ENCODE peak calls at places on chromosomes 4 and X, in eight cellular contexts. A is coronary artery, X is upper lobe of left lung, H is colonic mucosa, Q is tibial nerve, I is body of pancreas, V is left ventricle myocardium inferior, C is nephron progenitor cell. Z is an unnamed sample.

GRCh38 chrX:128975716-128976115 is 547.6 kb downstream of the SMARCA1 start:
- DNase-seq in X (no peak), Q (no peak), V (no peak), I (peak), C (peak), H (peak), A (no peak), Z (no peak)

GRCh38 chr4:184471872-184472539 is 2.3 kb downstream of the IRF2 start:
- DNase-seq in X (peak), V (no peak), Q (no peak), A (no peak), C (no peak), I (no peak), H (peak), Z (no peak)

GRCh38 chr4:75232546-75232945 is 281.7 kb downstream of the RCHY1 start:
- DNase-seq in C (no peak), Q (no peak), X (no peak), H (no peak), V (no peak), A (no peak), I (no peak), Z (no peak)

GRCh38 chr4:125316781-125317525 is 2.2 kb downstream of the FAT4 start:
- DNase-seq in A (peak), Q (no peak), X (no peak), V (peak), C (peak), H (peak), I (peak), Z (no peak)

GRCh38 chr4:184812181-184812542 is 13.6 kb downstream of the ACSL1 start:
- DNase-seq in C (no peak), Q (no peak), I (no peak), X (no peak), V (no peak), H (no peak), A (no peak), Z (no peak)

GRCh38 chr4:3284734-3285557 is 7.9 kb upstream of the RGS12 start:
- DNase-seq in Q (no peak), A (no peak), X (peak), C (no peak), V (no peak), H (peak), I (no peak), Z (no peak)

GRCh38 chr4:175970734-175971133 is 94.9 kb upstream of the WDR17 start:
- DNase-seq in Q (no peak), I (no peak), A (no peak), H (no peak), C (no peak), X (no peak), V (no peak), Z (no peak)

GRCh38 chrX:41824551-41824950 is 98.8 kb downstream of the CASK start:
- DNase-seq in X (no peak), C (no peak), Q (no peak), A (no peak), I (no peak), V (no peak), H (peak), Z (no peak)

GRCh38 chr4:152430507-152430906 is 105.4 kb downstream of the FBXW7 start:
- DNase-seq in H (no peak), C (no peak), X (no peak), Q (no peak), A (no peak), I (no peak), V (no peak), Z (no peak)

GRCh38 chrX:39242187-39242586 is 440.9 kb downstream of the MID1IP1 start:
- DNase-seq in X (peak), H (peak), A (no peak), Q (no peak), I (peak), V (no peak), C (peak), Z (no peak)

GRCh38 chrX:129693343-129693742 is 38.6 kb upstream of the APLN start:
- DNase-seq in X (no peak), C (no peak), V (no peak), H (no peak), I (no peak), A (peak), Q (no peak), Z (no peak)

GRCh38 chr4:100816646-100817045 is 298.8 kb upstream of the EMCN start:
- DNase-seq in I (no peak), C (no peak), V (no peak), Q (no peak), X (no peak), H (no peak), A (no peak), Z (no peak)

DNA sequence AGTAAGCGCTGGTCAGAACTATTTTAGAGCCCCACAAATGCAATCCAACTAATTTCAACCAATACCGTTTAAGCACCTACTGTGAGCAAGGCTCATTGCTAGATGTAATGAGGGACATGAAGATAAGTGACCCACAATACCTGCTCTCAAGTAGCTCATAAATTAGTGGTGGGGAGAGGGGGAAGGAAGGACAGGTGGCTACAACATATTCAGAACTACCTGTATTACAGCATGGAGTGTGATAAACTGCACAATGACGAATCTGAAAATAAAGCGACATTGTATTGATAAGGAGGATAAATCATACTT is 311.6 kb upstream of the DIAPH2 start:
- DNase-seq in I (no peak), X (no peak), H (no peak), Q (no peak), C (no peak), V (no peak), A (no peak), Z (no peak)
- TF ChIP-seq CTCF in I (no peak), X (no peak), H (no peak), Q (no peak), C (no peak), V (no peak), A (no peak), Z (no peak)

GRCh38 chr4:147839651-147840050 is 107.8 kb downstream of the ARHGAP10 start:
- DNase-seq in C (no peak), Q (no peak), A (no peak), H (no peak), V (no peak), X (no peak), I (no peak), Z (no peak)

GRCh38 chr4:147839200-147839599 is 107.3 kb downstream of the ARHGAP10 start:
- DNase-seq in H (no peak), I (no peak), V (no peak), A (no peak), Q (no peak), C (no peak), X (no peak), Z (no peak)

GRCh38 chr4:147836807-147837206 is 104.9 kb downstream of the ARHGAP10 start:
- DNase-seq in Q (no peak), A (no peak), V (no peak), X (no peak), C (no peak), I (no peak), H (no peak), Z (no peak)

GRCh38 chr4:147837854-147838253 is 106.0 kb downstream of the ARHGAP10 start:
- DNase-seq in C (no peak), I (no peak), H (no peak), Q (no peak), X (no peak), V (no peak), A (no peak), Z (no peak)

GRCh38 chr4:147837435-147837834 is 105.5 kb downstream of the ARHGAP10 start:
- DNase-seq in C (no peak), V (no peak), I (no peak), Q (no peak), H (no peak), A (no peak), X (no peak), Z (no peak)
- TF ChIP-seq CTCF in C (no peak), V (peak), I (no peak), Q (peak), H (no peak), A (no peak), X (peak), Z (no peak)

GRCh38 chrX:79366888-79367749 is at the start of gene ITM2A:
- DNase-seq in V (peak), C (peak), Q (peak), H (peak), I (peak), A (no peak), X (peak), Z (no peak)
- TF ChIP-seq CTCF in V (no peak), C (no peak), Q (no peak), H (no peak), I (no peak), A (no peak), X (no peak), Z (no peak)

DNA sequence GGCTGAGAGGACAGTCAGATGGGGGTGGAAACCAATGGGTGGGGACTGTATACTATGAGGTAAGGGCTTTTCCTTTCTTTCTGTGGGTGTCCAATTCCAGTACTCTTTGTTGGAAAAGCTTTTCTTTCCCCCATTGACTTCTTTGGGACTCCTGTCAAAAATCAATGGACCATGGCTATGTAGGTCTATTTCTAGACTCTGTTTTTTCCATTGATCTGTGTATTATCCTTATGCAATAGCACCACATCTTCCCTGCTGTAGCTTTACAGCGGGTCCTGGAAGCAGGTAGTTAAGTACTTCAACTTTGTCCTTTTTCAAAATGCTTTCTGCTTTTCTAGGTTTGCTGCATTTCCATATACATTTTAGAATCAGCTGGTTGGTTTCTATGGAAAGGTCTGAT is 11.8 kb upstream of the CPLX1 start:
- DNase-seq in H (no peak), I (no peak), A (no peak), X (no peak), Q (no peak), C (no peak), V (no peak), Z (no peak)
- TF ChIP-seq CTCF in H (no peak), I (no peak), A (no peak), X (no peak), Q (no peak), C (no peak), V (no peak), Z (no peak)

DNA sequence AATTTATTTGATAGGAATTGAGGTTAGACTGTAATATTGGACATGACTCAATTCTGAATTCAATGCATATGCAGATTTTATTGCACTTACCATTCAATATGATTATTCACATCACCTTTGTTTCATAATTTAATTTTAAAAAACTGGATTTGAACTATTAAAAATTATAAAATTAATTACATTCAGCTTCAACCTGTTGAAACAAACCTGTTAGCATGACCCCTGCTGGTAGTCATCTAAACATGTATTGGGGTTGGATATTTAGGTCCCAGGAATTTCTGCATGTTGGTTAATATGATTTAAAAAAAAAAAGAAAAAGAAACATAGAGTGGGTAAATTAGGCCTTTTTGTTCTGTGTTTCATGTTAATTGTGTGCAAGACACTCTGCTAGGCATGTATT is 85.9 kb downstream of the ARSJ start:
- DNase-seq in X (no peak), Q (no peak), V (no peak), I (no peak), C (no peak), A (no peak), H (no peak), Z (no peak)
- TF ChIP-seq CTCF in X (no peak), Q (peak), V (peak), I (peak), C (peak), A (no peak), H (no peak), Z (peak)

GRCh38 chrX:107465932-107466620 is 16.6 kb downstream of the FRMPD3 start:
- DNase-seq in Q (no peak), X (no peak), C (no peak), I (no peak), A (no peak), H (no peak), V (no peak), Z (no peak)

GRCh38 chrX:107470198-107470597 is 20.7 kb downstream of the FRMPD3 start:
- DNase-seq in V (no peak), C (no peak), A (no peak), H (no peak), X (no peak), Q (no peak), I (no peak), Z (no peak)

GRCh38 chrX:107467271-107467670 is 17.8 kb downstream of the FRMPD3 start:
- DNase-seq in H (no peak), A (no peak), V (no peak), I (no peak), X (no peak), C (no peak), Q (no peak), Z (no peak)

GRCh38 chrX:107470971-107471370 is 21.5 kb downstream of the FRMPD3 start:
- DNase-seq in X (no peak), C (no peak), H (no peak), V (no peak), Q (no peak), I (no peak), A (no peak), Z (no peak)
- TF ChIP-seq CTCF in X (no peak), C (no peak), H (no peak), V (no peak), Q (no peak), I (no peak), A (no peak), Z (no peak)

GRCh38 chr4:94177822-94178221 is 29.8 kb upstream of the SMARCAD1 start:
- DNase-seq in C (no peak), I (no peak), H (no peak), A (no peak), Q (no peak), X (no peak), V (no peak), Z (no peak)
- TF ChIP-seq CTCF in C (no peak), I (no peak), H (no peak), A (no peak), Q (no peak), X (no peak), V (no peak), Z (no peak)

DNA sequence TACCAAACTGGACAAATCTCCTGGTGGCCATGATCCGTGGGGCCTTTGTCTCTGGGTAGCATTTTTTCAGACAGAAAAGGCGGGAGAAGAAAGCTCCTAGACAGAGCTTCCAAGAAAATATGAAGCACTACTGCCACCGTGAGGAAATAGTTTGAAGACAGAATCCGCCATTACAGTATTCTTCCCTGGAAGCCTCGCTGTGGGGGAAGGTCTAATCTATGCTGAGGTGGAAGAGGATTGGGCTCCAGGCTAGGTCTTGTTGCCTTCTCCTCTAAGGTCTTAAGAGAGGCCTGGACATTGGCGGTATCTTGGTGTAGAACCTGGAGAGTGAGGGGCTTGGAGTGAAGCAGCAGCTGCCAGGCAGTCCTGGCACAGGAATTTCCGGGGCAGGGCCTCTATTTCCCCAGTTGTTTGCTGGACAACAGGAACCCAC is 218.9 kb downstream of the OR13H1 start:
- DNase-seq in A (no peak), H (peak), V (no peak), X (peak), Q (no peak), I (peak), C (no peak), Z (no peak)
- TF ChIP-seq CTCF in A (no peak), H (peak), V (no peak), X (peak), Q (peak), I (no peak), C (no peak), Z (no peak)

GRCh38 chr4:112410804-112411203 is 105.2 kb downstream of the NEUROG2 start:
- DNase-seq in H (no peak), A (no peak), C (no peak), Q (no peak), X (no peak), I (no peak), V (no peak), Z (no peak)

GRCh38 chr4:112416464-112416863 is 99.5 kb downstream of the NEUROG2 start:
- DNase-seq in I (no peak), H (no peak), V (no peak), C (no peak), A (no peak), Q (no peak), X (no peak), Z (no peak)

GRCh38 chr4:112410364-112410763 is 105.6 kb downstream of the NEUROG2 start:
- DNase-seq in Q (no peak), A (no peak), C (no peak), H (no peak), I (no peak), V (no peak), X (no peak), Z (no peak)

GRCh38 chr4:112411781-112412281 is 104.1 kb downstream of the NEUROG2 start:
- DNase-seq in V (no peak), A (no peak), H (no peak), Q (no peak), X (no peak), C (no peak), I (no peak), Z (no peak)
- TF ChIP-seq CTCF in V (no peak), A (no peak), H (no peak), Q (no peak), X (no peak), C (no peak), I (no peak), Z (no peak)

Z was measured in D721Med.